ENCODE peak calls at places on chromosomes 5 and 9, in four cellular contexts. M, A, S and E are unnamed samples.

GRCh38 chr9:34980181-34980761 is 9.3 kb upstream of the DNAJB5 start:
- DNase-seq in M (no peak), A (no peak), S (no peak), E (no peak)

GRCh38 chr5:31113101-31113500 is 80.4 kb upstream of the CDH6 start:
- DNase-seq in M (no peak), A (no peak), S (no peak), E (no peak)

GRCh38 chr5:72246954-72247442 is 73.0 kb downstream of the MRPS27 start:
- DNase-seq in M (no peak), A (peak), S (no peak), E (no peak)

GRCh38 chr9:35906923-35907699 is 1.1 kb downstream of the HRCT1 start:
- DNase-seq in M (no peak), A (peak), S (no peak), E (no peak)

GRCh38 chr9:128103589-128103962 is 24.0 kb downstream of the PTGES2 start:
- DNase-seq in M (no peak), A (peak), S (no peak), E (no peak)

GRCh38 chr5:95460662-95461061 is 69.5 kb downstream of the FAM81B start:
- DNase-seq in M (no peak), A (no peak), S (no peak), E (no peak)

GRCh38 chr5:59036274-59036961 is 453.5 kb downstream of the RAB3C start:
- DNase-seq in M (no peak), A (peak), S (no peak), E (no peak)

GRCh38 chr5:9624196-9624947 is 5.8 kb downstream of the TAS2R1 start:
- DNase-seq in M (no peak), A (no peak), S (no peak), E (no peak)

GRCh38 chr9:98973546-98973921 is 29.8 kb downstream of the COL15A1 start:
- DNase-seq in M (no peak), A (no peak), S (no peak), E (no peak)

GRCh38 chr5:181205735-181206401 is 872 bp upstream of the TRIM7 start:
- DNase-seq in M (no peak), A (peak), S (no peak), E (no peak)

GRCh38 chr9:115210699-115211098 is 92.7 kb upstream of the TNC start:
- DNase-seq in M (no peak), A (no peak), S (no peak), E (no peak)

GRCh38 chr5:35345222-35345621 is 114.9 kb upstream of the PRLR start:
- DNase-seq in M (no peak), A (no peak), S (no peak), E (no peak)

GRCh38 chr9:71001780-71002386 is 119.5 kb downstream of the TRPM3 start:
- DNase-seq in M (no peak), A (peak), S (no peak), E (peak)

GRCh38 chr5:106780355-106780754 is 890.4 kb downstream of the EFNA5 start:
- DNase-seq in M (no peak), A (no peak), S (no peak), E (no peak)

GRCh38 chr5:59593608-59594007 is 299.9 kb downstream of the PDE4D start:
- DNase-seq in M (no peak), A (no peak), S (no peak), E (no peak)